ENCODE peak calls at places on chromosomes 3 and 15, in eight cellular contexts. One of them, this sample, is unnamed.

GRCh38 chr15:50562735-50563640 is 16.5 kb upstream of the USP50 start:
- DNase-seq in RWPE1: no peak
- DNase-seq in glutamatergic neuron: no peak
- DNase-seq in K562: no peak
- DNase-seq in activated CD8-positive, alpha-beta T cell treated with anti-CD3 and anti-CD28 coated beads, Interleukin-2, amount 10 ng/mL, durations not matched to agents 7 days and 5 days: peak
- DNase-seq in stimulated activated CD8-positive, alpha-beta memory T cell treated with anti-CD3 and anti-CD28 coated beads, Interleukin-2, amount 100 ng/mL, for 48 hours: no peak
- DNase-seq in germinal center: no peak
- DNase-seq in cardiac muscle cell: no peak
- DNase-seq in this sample: no peak

GRCh38 chr15:57153140-57153539 is 223.2 kb upstream of the CGNL1 start:
- DNase-seq in K562: no peak
- DNase-seq in activated CD8-positive, alpha-beta T cell treated with anti-CD3 and anti-CD28 coated beads, Interleukin-2, amount 10 ng/mL, durations not matched to agents 7 days and 5 days: no peak
- DNase-seq in RWPE1: no peak
- DNase-seq in stimulated activated CD8-positive, alpha-beta memory T cell treated with anti-CD3 and anti-CD28 coated beads, Interleukin-2, amount 100 ng/mL, for 48 hours: no peak
- DNase-seq in glutamatergic neuron: no peak
- DNase-seq in germinal center: no peak
- DNase-seq in cardiac muscle cell: no peak
- DNase-seq in this sample: no peak

GRCh38 chr3:122392868-122393844 is 9.2 kb downstream of the FAM162A start:
- DNase-seq in RWPE1: peak
- DNase-seq in stimulated activated CD8-positive, alpha-beta memory T cell treated with anti-CD3 and anti-CD28 coated beads, Interleukin-2, amount 100 ng/mL, for 48 hours: no peak
- DNase-seq in activated CD8-positive, alpha-beta T cell treated with anti-CD3 and anti-CD28 coated beads, Interleukin-2, amount 10 ng/mL, durations not matched to agents 7 days and 5 days: peak
- DNase-seq in glutamatergic neuron: no peak
- DNase-seq in K562: peak
- DNase-seq in cardiac muscle cell: peak
- DNase-seq in germinal center: peak
- DNase-seq in this sample: peak

GRCh38 chr15:46879067-46879770 is 838.1 kb upstream of the SEMA6D start:
- DNase-seq in glutamatergic neuron: no peak
- DNase-seq in stimulated activated CD8-positive, alpha-beta memory T cell treated with anti-CD3 and anti-CD28 coated beads, Interleukin-2, amount 100 ng/mL, for 48 hours: no peak
- DNase-seq in cardiac muscle cell: peak
- DNase-seq in germinal center: no peak
- DNase-seq in K562: no peak
- DNase-seq in activated CD8-positive, alpha-beta T cell treated with anti-CD3 and anti-CD28 coated beads, Interleukin-2, amount 10 ng/mL, durations not matched to agents 7 days and 5 days: no peak
- DNase-seq in RWPE1: no peak
- DNase-seq in this sample: no peak

GRCh38 chr3:36494461-36495109 is 114.3 kb downstream of the STAC start:
- DNase-seq in cardiac muscle cell: no peak
- DNase-seq in RWPE1: peak
- DNase-seq in glutamatergic neuron: no peak
- DNase-seq in stimulated activated CD8-positive, alpha-beta memory T cell treated with anti-CD3 and anti-CD28 coated beads, Interleukin-2, amount 100 ng/mL, for 48 hours: no peak
- DNase-seq in K562: no peak
- DNase-seq in germinal center: no peak
- DNase-seq in activated CD8-positive, alpha-beta T cell treated with anti-CD3 and anti-CD28 coated beads, Interleukin-2, amount 10 ng/mL, durations not matched to agents 7 days and 5 days: no peak
- DNase-seq in this sample: no peak

GRCh38 chr3:39981547-39982184 is 172.3 kb downstream of the MYRIP start:
- DNase-seq in cardiac muscle cell: no peak
- DNase-seq in germinal center: no peak
- DNase-seq in activated CD8-positive, alpha-beta T cell treated with anti-CD3 and anti-CD28 coated beads, Interleukin-2, amount 10 ng/mL, durations not matched to agents 7 days and 5 days: no peak
- DNase-seq in K562: no peak
- DNase-seq in glutamatergic neuron: no peak
- DNase-seq in stimulated activated CD8-positive, alpha-beta memory T cell treated with anti-CD3 and anti-CD28 coated beads, Interleukin-2, amount 100 ng/mL, for 48 hours: no peak
- DNase-seq in RWPE1: no peak
- DNase-seq in this sample: no peak

GRCh38 chr3:169260296-169260695 is 403.2 kb downstream of the MECOM start:
- DNase-seq in cardiac muscle cell: no peak
- DNase-seq in stimulated activated CD8-positive, alpha-beta memory T cell treated with anti-CD3 and anti-CD28 coated beads, Interleukin-2, amount 100 ng/mL, for 48 hours: no peak
- DNase-seq in activated CD8-positive, alpha-beta T cell treated with anti-CD3 and anti-CD28 coated beads, Interleukin-2, amount 10 ng/mL, durations not matched to agents 7 days and 5 days: no peak
- DNase-seq in RWPE1: no peak
- DNase-seq in K562: no peak
- DNase-seq in glutamatergic neuron: no peak
- DNase-seq in germinal center: no peak
- DNase-seq in this sample: no peak

GRCh38 chr15:66461917-66462316 is 35.6 kb downstream of the SNAPC5 start:
- DNase-seq in glutamatergic neuron: no peak
- DNase-seq in RWPE1: peak
- DNase-seq in stimulated activated CD8-positive, alpha-beta memory T cell treated with anti-CD3 and anti-CD28 coated beads, Interleukin-2, amount 100 ng/mL, for 48 hours: no peak
- DNase-seq in activated CD8-positive, alpha-beta T cell treated with anti-CD3 and anti-CD28 coated beads, Interleukin-2, amount 10 ng/mL, durations not matched to agents 7 days and 5 days: no peak
- DNase-seq in cardiac muscle cell: no peak
- DNase-seq in K562: no peak
- DNase-seq in germinal center: no peak
- DNase-seq in this sample: no peak

GRCh38 chr3:132543016-132543739 is 53.9 kb upstream of the ACKR4 start:
- DNase-seq in glutamatergic neuron: no peak
- DNase-seq in germinal center: no peak
- DNase-seq in RWPE1: peak
- DNase-seq in activated CD8-positive, alpha-beta T cell treated with anti-CD3 and anti-CD28 coated beads, Interleukin-2, amount 10 ng/mL, durations not matched to agents 7 days and 5 days: no peak
- DNase-seq in stimulated activated CD8-positive, alpha-beta memory T cell treated with anti-CD3 and anti-CD28 coated beads, Interleukin-2, amount 100 ng/mL, for 48 hours: no peak
- DNase-seq in K562: no peak
- DNase-seq in cardiac muscle cell: no peak
- DNase-seq in this sample: no peak